ENCODE peak calls at places on chromosomes 7 and 10, in four cellular contexts. A is IMR-90, K is astrocyte, U is aorta. J is an unnamed sample.

GRCh38 chr10:43128958-43129706 is 9.1 kb upstream of the CSGALNACT2 start:
- DNase-seq in U (peak), K (peak), A (peak), J (no peak)

GRCh38 chr10:127694580-127695193 is 42.3 kb upstream of the FOXI2 start:
- DNase-seq in K (no peak), U (no peak), A (no peak), J (no peak)

GRCh38 chr7:131518626-131519025 is 37.8 kb downstream of the PODXL start:
- DNase-seq in A (no peak), U (no peak), K (no peak), J (no peak)

GRCh38 chr10:71678057-71678805 is 41.3 kb downstream of the C10orf105 start:
- DNase-seq in K (no peak), U (no peak), A (no peak), J (no peak)

GRCh38 chr10:50272531-50272930 is 21.2 kb upstream of the ASAH2 start:
- DNase-seq in A (no peak), K (no peak), U (no peak), J (no peak)

GRCh38 chr7:113331155-113331898 is 213.0 kb upstream of the SMIM30 start:
- DNase-seq in A (no peak), K (no peak), U (no peak), J (no peak)

GRCh38 chr7:150975536-150976285 is 2.4 kb downstream of the KCNH2 start:
- DNase-seq in K (no peak), U (no peak), A (no peak), J (no peak)

GRCh38 chr7:39005461-39005860 is 27.8 kb downstream of the POU6F2 start:
- DNase-seq in A (no peak), U (no peak), K (no peak), J (no peak)

GRCh38 chr10:78559514-78560392 is 509.0 kb upstream of the ZMIZ1 start:
- DNase-seq in K (no peak), A (no peak), U (no peak), J (no peak)

GRCh38 chr7:146656988-146657387 is 540.4 kb downstream of the CNTNAP2 start:
- DNase-seq in U (no peak), A (no peak), K (no peak), J (no peak)

GRCh38 chr7:159014297-159015062 is 130.2 kb downstream of the VIPR2 start:
- DNase-seq in A (no peak), U (no peak), K (no peak), J (no peak)

GRCh38 chr7:82859106-82859850 is 303.4 kb downstream of the PCLO start:
- DNase-seq in U (no peak), K (peak), A (peak), J (no peak)

GRCh38 chr10:106226123-106226522 is 938.4 kb downstream of the SORCS1 start:
- DNase-seq in A (no peak), U (no peak), K (no peak), J (no peak)

GRCh38 chr7:20114463-20114862 is 102.7 kb downstream of the MACC1 start:
- DNase-seq in K (no peak), U (peak), A (no peak), J (no peak)

GRCh38 chr10:78856421-78856820 is 212.3 kb upstream of the ZMIZ1 start:
- DNase-seq in K (no peak), A (no peak), U (peak), J (no peak)

GRCh38 chr7:42926204-42926603 is 5.8 kb downstream of the PSMA2 start:
- DNase-seq in U (no peak), A (no peak), K (no peak), J (no peak)

GRCh38 chr10:5561704-5562645 is 37.2 kb downstream of the CALML3 start:
- DNase-seq in A (no peak), K (no peak), U (no peak), J (peak)

GRCh38 chr10:58796242-58796641 is 283.6 kb downstream of the BICC1 start:
- DNase-seq in U (no peak), K (peak), A (no peak), J (no peak)

GRCh38 chr7:147296201-147296600 is 1179.6 kb downstream of the CNTNAP2 start:
- DNase-seq in A (no peak), U (no peak), K (no peak), J (no peak)

GRCh38 chr10:119315128-119316001 is 108.0 kb downstream of the GRK5 start:
- DNase-seq in K (peak), U (peak), A (peak), J (no peak)

GRCh38 chr7:3042301-3042700 is 1.4 kb downstream of the CARD11 start:
- DNase-seq in U (no peak), A (no peak), K (no peak), J (no peak)

GRCh38 chr7:86012955-86013354 is 630.8 kb upstream of the GRM3 start:
- DNase-seq in U (no peak), A (no peak), K (no peak), J (no peak)

GRCh38 chr10:114073787-114074186 is 30.1 kb downstream of the ADRB1 start:
- DNase-seq in K (no peak), U (no peak), A (no peak), J (no peak)

GRCh38 chr7:151992375-151992774 is 33.1 kb upstream of the GALNT11 start:
- DNase-seq in K (no peak), U (peak), A (no peak), J (no peak)

GRCh38 chr10:7301039-7301768 is 109.6 kb downstream of the SFMBT2 start:
- DNase-seq in A (no peak), U (no peak), K (no peak), J (no peak)

GRCh38 chr7:84549409-84549808 is 354.8 kb upstream of the SEMA3A start:
- DNase-seq in A (peak), K (no peak), U (no peak), J (no peak)

GRCh38 chr10:110059965-110060364 is 52.2 kb downstream of the ADD3 start:
- DNase-seq in K (no peak), U (no peak), A (peak), J (no peak)
- H3K4me3 ChIP-seq in K (no peak), U (no peak), A (no peak), J (no peak)

GRCh38 chr7:44706788-44707557 is 41.7 kb upstream of the ZMIZ2 start:
- DNase-seq in K (no peak), A (no peak), U (no peak), J (no peak)

GRCh38 chr7:44709011-44709915 is 39.4 kb upstream of the ZMIZ2 start:
- DNase-seq in A (no peak), U (no peak), K (no peak), J (no peak)

GRCh38 chr7:44709945-44710596 is 38.6 kb upstream of the ZMIZ2 start:
- DNase-seq in A (no peak), U (no peak), K (no peak), J (no peak)

GRCh38 chr7:44705434-44705833 is 43.2 kb upstream of the ZMIZ2 start:
- DNase-seq in A (no peak), U (no peak), K (no peak), J (no peak)

DNA sequence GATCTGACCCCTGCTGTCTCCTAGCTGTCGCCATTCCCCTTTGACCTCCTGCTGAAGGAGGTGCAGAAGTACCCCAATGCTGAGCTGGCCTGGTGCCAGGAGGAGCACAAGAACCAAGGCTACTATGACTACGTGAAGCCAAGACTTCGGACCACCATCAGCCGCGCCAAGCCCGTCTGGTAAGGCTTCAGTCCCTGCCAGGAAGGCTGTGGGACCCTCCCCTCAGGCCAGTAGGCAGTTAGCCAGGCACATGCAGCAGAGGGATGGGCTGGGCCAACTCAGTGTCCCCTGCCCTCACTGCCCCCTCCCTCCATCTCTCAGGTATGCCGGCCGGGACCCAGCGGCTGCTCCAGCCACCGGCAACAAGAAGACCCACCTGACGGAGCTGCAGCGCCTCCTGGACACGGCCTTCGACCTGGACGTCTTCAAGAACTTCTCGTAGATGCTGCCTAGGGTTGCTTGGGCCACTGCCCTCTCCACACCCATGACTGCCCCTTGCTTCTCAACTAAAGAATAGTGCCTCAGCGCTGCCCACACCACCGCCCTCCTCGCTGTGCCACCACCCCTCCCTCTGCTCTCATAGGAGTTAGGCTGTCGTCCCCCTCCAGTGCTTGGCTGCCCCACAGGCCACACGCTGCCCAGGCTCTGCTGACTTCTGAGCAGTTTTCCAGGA is 41.0 kb upstream of the ZMIZ2 start:
- DNase-seq in U (no peak), A (no peak), K (no peak), J (no peak)
- H3K4me3 ChIP-seq in U (no peak), A (no peak), K (no peak), J (no peak)

GRCh38 chr10:70558871-70559810 is 43.4 kb downstream of the PRF1 start:
- DNase-seq in U (peak), K (peak), A (peak), J (peak)

GRCh38 chr10:70558295-70558694 is 44.2 kb downstream of the PRF1 start:
- DNase-seq in K (no peak), U (peak), A (no peak), J (no peak)

GRCh38 chr10:70560511-70560931 is 42.0 kb downstream of the PRF1 start:
- DNase-seq in A (no peak), U (peak), K (no peak), J (no peak)

GRCh38 chr10:70561051-70561450 is 41.5 kb downstream of the PRF1 start:
- DNase-seq in K (no peak), U (peak), A (no peak), J (no peak)

GRCh38 chr10:70559861-70560260 is 42.7 kb downstream of the PRF1 start:
- DNase-seq in A (no peak), U (peak), K (no peak), J (no peak)
- H3K4me3 ChIP-seq in A (no peak), U (no peak), K (no peak), J (no peak)

GRCh38 chr10:12975266-12975665 is 26.2 kb downstream of the CCDC3 start:
- DNase-seq in K (no peak), A (no peak), U (no peak), J (no peak)

GRCh38 chr10:12973149-12973718 is 28.3 kb downstream of the CCDC3 start:
- DNase-seq in U (no peak), K (no peak), A (no peak), J (no peak)

GRCh38 chr10:12975906-12976305 is 25.6 kb downstream of the CCDC3 start:
- DNase-seq in A (no peak), U (no peak), K (no peak), J (no peak)

GRCh38 chr10:12974845-12975199 is 26.7 kb downstream of the CCDC3 start:
- DNase-seq in U (no peak), A (no peak), K (no peak), J (no peak)

DNA sequence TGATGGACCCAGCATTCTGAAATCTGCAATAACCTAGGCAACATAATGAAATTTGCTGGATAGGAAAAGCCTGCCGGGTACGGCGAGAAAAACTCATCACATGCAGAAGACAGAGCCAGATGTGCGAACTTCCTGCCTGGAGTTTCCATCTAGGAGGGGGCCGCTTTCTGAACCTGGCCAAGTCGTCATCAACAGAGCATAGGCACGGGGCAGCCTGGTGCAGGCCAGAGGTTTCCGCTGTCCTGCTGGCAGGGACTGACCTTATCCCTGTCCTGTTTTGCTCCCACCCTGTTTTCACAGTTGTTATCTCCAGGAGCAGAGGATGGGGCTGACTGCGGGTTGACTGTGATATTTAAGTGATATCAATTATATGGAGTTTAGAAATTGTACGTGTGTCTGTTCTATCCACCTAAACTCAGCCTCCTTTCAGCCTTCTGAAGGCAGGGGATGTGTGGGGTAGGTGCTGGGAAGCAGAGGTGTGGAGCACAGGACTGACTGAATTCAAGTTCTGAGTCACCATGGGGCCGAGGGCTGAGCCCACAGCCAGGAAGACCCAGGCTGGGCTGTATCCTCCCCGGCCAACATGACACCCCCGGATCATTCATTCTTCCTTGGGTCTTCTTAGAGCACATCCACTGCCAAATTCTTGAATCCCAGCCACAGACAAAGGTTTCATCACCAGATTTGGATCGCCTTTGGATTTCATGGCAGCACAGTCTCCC is 27.2 kb downstream of the CCDC3 start:
- DNase-seq in U (no peak), K (no peak), A (no peak), J (no peak)
- H3K4me3 ChIP-seq in U (no peak), K (no peak), A (no peak), J (no peak)

DNA sequence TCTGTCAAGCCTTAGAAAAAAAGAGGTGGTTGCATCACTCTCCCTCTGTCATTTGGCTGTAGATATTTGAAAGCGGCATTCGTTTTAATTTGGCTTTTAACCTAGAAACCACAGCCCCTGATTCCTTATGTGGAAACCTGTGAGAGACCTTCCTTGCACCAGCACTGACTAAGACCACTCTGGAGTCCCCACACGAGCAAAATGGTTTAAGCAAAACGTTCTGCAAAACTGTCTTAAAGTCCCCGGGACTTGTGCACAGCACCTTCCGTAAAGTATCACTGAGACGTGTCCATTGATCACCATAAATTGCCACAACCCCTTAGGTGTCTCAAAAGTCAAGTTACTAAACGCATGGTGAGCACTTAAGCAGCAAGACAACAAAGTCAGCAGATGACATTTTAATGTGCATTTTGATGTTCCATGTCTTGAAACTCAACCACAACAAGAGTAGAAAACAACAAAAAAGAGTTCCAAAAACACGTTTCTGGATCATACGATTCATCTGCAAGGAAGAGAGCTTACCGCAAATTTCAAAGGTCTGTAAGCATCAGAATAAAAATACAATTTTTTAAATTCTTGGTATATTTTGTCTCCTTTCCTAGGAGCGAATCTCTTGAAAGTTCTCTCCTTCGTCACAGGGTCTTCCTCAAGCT is 37.9 kb downstream of the CNPY1 start:
- DNase-seq in A (no peak), U (no peak), K (no peak), J (no peak)
- H3K4me3 ChIP-seq in A (no peak), U (no peak), K (no peak), J (no peak)

GRCh38 chr10:29142516-29143314 is 146.2 kb upstream of the LYZL1 start:
- DNase-seq in K (no peak), A (no peak), U (no peak), J (peak)
- H3K4me3 ChIP-seq in K (no peak), A (no peak), U (no peak), J (peak)

DNA sequence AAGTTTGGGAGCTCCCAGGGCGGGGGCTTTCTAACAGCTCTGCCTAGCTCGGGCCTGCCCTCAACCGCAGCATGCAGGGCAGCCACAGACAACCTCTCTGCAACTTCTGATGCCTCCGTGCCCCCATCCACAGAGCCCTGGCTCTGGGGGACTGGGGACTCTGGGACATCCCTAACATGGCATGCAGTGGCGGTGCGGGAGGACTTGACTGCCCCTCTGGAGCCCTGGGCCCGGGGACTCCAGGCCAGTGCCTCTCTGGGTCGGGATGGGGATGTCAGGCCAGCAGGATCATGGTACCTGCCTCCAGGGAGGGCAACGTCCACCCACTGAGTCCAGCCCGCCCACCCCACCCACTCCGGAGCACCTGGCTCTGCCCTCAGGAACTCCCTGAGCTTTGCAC is 520 bp upstream of the AQP1 start:
- DNase-seq in U (peak), A (no peak), K (no peak), J (no peak)
- H3K4me3 ChIP-seq in U (no peak), A (no peak), K (no peak), J (no peak)

GRCh38 chr7:138891446-138891810 is 89.8 kb downstream of the KIAA1549 start:
- DNase-seq in A (no peak), U (no peak), K (no peak), J (no peak)

GRCh38 chr7:138893258-138893657 is 87.9 kb downstream of the KIAA1549 start:
- DNase-seq in U (no peak), K (no peak), A (no peak), J (no peak)

GRCh38 chr7:138892808-138893207 is 88.4 kb downstream of the KIAA1549 start:
- DNase-seq in A (no peak), K (no peak), U (no peak), J (no peak)

GRCh38 chr7:138890782-138891445 is 90.3 kb downstream of the KIAA1549 start:
- DNase-seq in K (peak), A (peak), U (no peak), J (peak)

DNA sequence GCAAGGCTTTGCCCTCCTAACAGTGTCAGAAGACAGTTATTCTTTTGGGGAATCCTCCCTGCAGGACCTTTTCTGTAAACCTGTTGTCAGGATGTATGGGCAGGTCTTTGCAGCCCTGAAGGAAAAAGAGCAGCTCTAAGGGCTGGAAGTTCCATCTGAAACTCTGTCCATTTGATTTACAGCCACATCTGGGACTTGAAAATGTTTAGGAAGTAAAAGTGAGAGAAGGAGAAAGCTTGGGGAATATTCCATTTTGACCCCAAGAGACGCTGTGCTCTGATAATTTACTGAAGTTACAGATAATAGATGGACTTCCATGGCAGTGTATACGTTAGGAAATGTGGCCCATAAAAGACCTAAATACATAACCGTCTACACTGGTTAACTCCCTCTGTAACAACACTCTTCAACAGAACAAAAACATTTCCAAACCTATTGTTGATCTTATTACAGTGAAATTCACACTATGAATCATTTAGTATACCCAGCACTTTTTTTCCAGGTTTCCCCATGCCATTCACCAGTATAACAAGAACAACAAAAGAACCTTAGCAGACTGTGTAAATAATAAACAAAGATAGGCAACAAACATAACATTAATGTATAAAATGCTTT is 89.1 kb downstream of the KIAA1549 start:
- DNase-seq in A (no peak), U (no peak), K (no peak), J (no peak)
- H3K4me3 ChIP-seq in A (no peak), U (no peak), K (no peak), J (no peak)

DNA sequence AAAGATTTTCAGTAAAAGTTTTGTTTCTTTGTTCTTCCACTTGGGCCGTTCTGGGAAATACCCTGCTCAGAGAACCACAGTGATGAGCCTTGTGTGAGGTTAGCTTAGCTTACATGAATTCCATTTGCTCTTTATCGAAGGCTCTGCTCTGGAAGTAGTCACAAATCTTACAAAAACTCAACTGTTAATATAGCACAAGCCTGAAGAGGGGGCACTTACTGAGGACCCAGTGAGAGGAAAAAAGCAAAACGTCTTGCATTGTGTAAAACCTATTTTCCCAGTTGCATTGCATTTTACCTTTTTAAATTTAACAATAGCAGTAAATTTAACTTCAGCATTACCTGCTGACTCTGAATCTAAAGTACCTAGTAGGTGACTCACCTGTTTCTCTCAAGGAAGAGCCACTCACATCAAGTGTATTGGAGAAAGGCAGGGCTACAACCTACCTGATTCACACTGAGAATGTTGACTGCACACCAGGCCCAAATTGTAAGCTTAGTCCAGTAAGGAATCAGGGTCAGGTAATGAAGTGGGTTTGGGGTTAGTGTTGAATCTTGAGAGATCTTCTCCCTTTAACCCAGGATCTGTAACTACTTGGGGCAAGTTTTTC is 42.3 kb downstream of the PPP1R17 start:
- DNase-seq in K (no peak), U (no peak), A (no peak), J (no peak)
- H3K4me3 ChIP-seq in K (no peak), U (no peak), A (no peak), J (no peak)

GRCh38 chr10:64996886-64997285 is 1475.7 kb downstream of the REEP3 start:
- DNase-seq in K (no peak), A (no peak), U (no peak), J (no peak)
- H3K4me3 ChIP-seq in K (no peak), A (no peak), U (no peak), J (no peak)

J was measured in right lobe of liver.